ENCODE peak calls at places on chromosomes 16 and 17, in five cellular contexts. J is prostate gland; V is CD4-positive, CD25-positive, alpha-beta regulatory T cell; G is neural progenitor cell; M is lower lobe of right lung. Y is an unnamed sample.

GRCh38 chr17:2898255-2898926 is 102.2 kb downstream of the RAP1GAP2 start:
- DNase-seq in J (no peak), V (no peak), G (no peak), M (no peak), Y (no peak)

GRCh38 chr17:1965556-1966273 is 59.4 kb downstream of the RTN4RL1 start:
- DNase-seq in J (no peak), V (no peak), G (no peak), M (no peak), Y (no peak)

GRCh38 chr16:9965079-9965478 is 217.1 kb downstream of the GRIN2A start:
- DNase-seq in J (no peak), V (no peak), G (no peak), M (no peak), Y (no peak)

GRCh38 chr16:1770328-1771071 is 843 bp downstream of the NME3 start:
- DNase-seq in J (peak; percentile 79), V (peak; percentile 31), G (peak; percentile 55), M (peak; percentile 73), Y (peak; percentile 40)

GRCh38 chr17:29393451-29393850 is 3.3 kb downstream of the TAOK1 start:
- DNase-seq in J (no peak), V (no peak), G (no peak), M (no peak), Y (no peak)

GRCh38 chr16:10172848-10173655 is 9.2 kb downstream of the GRIN2A start:
- DNase-seq in J (no peak), V (no peak), G (no peak), M (no peak), Y (no peak)

GRCh38 chr17:69761767-69762321 is 313.2 kb upstream of the KCNJ16 start:
- DNase-seq in J (no peak), V (no peak), G (no peak), M (no peak), Y (no peak)

GRCh38 chr16:84020353-84020752 is 22.2 kb downstream of the SLC38A8 start:
- DNase-seq in J (no peak), V (no peak), G (no peak), M (no peak), Y (no peak)

GRCh38 chr16:66705790-66706505 is 9.4 kb upstream of the CMTM4 start:
- DNase-seq in J (peak; percentile 57), V (no peak), G (no peak), M (peak; percentile 70), Y (no peak)

GRCh38 chr16:3029499-3030127 is 5.8 kb downstream of the THOC6 start:
- DNase-seq in J (no peak), V (no peak), G (no peak), M (no peak), Y (peak; percentile 43)

GRCh38 chr17:68356520-68356919 is 65.2 kb downstream of the ARSG start:
- DNase-seq in J (no peak), V (peak; percentile 75), G (no peak), M (no peak), Y (peak; percentile 83)

GRCh38 chr17:74288785-74289184 is 14.8 kb downstream of the DNAI2 start:
- DNase-seq in J (no peak), V (no peak), G (no peak), M (no peak), Y (no peak)

GRCh38 chr17:50267074-50267841 is 7.0 kb upstream of the TMEM92 start:
- DNase-seq in J (no peak), V (no peak), G (no peak), M (peak; percentile 36), Y (no peak)

GRCh38 chr16:73047536-73048291 is at the start of gene ZFHX3:
- DNase-seq in J (peak; percentile 78), V (no peak), G (peak; percentile 89), M (peak; percentile 84), Y (no peak)

GRCh38 chr17:83202002-83203000 is 122.9 kb downstream of the METRNL start:
- DNase-seq in J (peak; percentile 3), V (no peak), G (no peak), M (peak; percentile 39), Y (no peak)

GRCh38 chr16:72458035-72458434 is 286.1 kb upstream of the PMFBP1 start:
- DNase-seq in J (peak; percentile 33), V (no peak), G (no peak), M (no peak), Y (no peak)

GRCh38 chr16:79083879-79084278 is 516.7 kb downstream of the MAF start:
- DNase-seq in J (no peak), V (no peak), G (no peak), M (no peak), Y (no peak)

GRCh38 chr17:35713069-35713728 is 18.2 kb upstream of the RASL10B start:
- DNase-seq in J (no peak), V (no peak), G (no peak), M (no peak), Y (no peak)

GRCh38 chr16:89378947-89379771 is 111.2 kb downstream of the ANKRD11 start:
- DNase-seq in J (peak; percentile 49), V (no peak), G (no peak), M (no peak), Y (no peak)

GRCh38 chr17:28528329-28529011 is 22.3 kb downstream of the FOXN1 start:
- DNase-seq in J (no peak), V (no peak), G (peak; percentile 71), M (no peak), Y (no peak)

GRCh38 chr17:82225368-82226029 is 3.3 kb upstream of the SLC16A3 start:
- DNase-seq in J (no peak), V (no peak), G (peak; percentile 40), M (peak; percentile 41), Y (no peak)

GRCh38 chr16:10616744-10617640 is 36.6 kb upstream of the EMP2 start:
- DNase-seq in J (peak; percentile 85), V (no peak), G (peak; percentile 36), M (peak; percentile 83), Y (no peak)

GRCh38 chr16:78413651-78414050 is 314.2 kb downstream of the WWOX start:
- DNase-seq in J (no peak), V (no peak), G (no peak), M (no peak), Y (no peak)

DNA sequence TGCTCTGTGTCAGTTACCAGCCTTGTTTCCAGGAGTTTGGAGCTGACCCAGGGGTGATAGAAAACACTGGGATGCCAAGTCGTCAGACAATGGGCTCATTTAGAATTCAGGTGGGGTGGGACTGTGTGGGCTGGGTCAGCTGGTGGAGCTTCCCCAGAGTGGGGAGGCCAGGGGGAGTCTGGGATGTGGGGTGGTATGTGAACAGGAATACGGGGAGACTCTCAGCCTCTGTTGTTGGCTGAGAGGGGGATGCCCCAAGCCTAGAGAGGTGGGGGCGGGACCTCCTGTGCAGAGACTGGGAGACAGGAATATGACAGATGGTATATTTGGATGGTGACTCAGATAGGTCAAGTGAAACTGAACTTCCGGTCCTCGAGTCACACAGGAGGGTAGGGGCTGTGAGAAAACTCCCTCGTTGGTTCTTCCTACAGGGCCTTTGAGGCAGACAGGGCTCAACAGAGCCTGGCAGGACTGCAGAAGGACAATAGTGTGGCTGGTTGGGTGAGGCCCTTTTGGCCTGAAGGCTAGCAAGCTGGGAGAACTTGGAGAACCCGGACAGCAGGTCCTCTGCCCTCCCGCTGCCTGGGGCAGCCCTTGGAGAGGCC is 23.7 kb downstream of the CDH1 start:
- DNase-seq in J (no peak), V (no peak), G (no peak), M (no peak), Y (no peak)
- H3K4me1 ChIP-seq in J (no peaks in the 10 kb centered on the region), V (peaks cover 43% of the 10 kb centered on the region), G (peaks cover 18% of the 10 kb centered on the region), M (peaks cover 6% of the 10 kb centered on the region), Y (peaks cover 16% of the 10 kb centered on the region)

GRCh38 chr16:15897386-15897785 is 9.0 kb upstream of the CEP20 start:
- DNase-seq in J (no peak), V (no peak), G (no peak), M (no peak), Y (no peak)

GRCh38 chr16:15898654-15899053 is 10.3 kb upstream of the CEP20 start:
- DNase-seq in J (no peak), V (no peak), G (no peak), M (no peak), Y (no peak)

GRCh38 chr16:15899538-15900100 is 11.2 kb upstream of the CEP20 start:
- DNase-seq in J (peak; percentile 64), V (no peak), G (no peak), M (peak; percentile 53), Y (no peak)

GRCh38 chr16:15900357-15900756 is 12.0 kb upstream of the CEP20 start:
- DNase-seq in J (no peak), V (no peak), G (no peak), M (no peak), Y (no peak)

GRCh38 chr16:15897834-15898254 is 9.4 kb upstream of the CEP20 start:
- DNase-seq in J (no peak), V (no peak), G (no peak), M (no peak), Y (no peak)
- H3K4me3 ChIP-seq in J (no peak overlapping the region), V (no peak overlapping the region), G (no peak overlapping the region), M (no peak overlapping the region), Y (no peak overlapping the region)

DNA sequence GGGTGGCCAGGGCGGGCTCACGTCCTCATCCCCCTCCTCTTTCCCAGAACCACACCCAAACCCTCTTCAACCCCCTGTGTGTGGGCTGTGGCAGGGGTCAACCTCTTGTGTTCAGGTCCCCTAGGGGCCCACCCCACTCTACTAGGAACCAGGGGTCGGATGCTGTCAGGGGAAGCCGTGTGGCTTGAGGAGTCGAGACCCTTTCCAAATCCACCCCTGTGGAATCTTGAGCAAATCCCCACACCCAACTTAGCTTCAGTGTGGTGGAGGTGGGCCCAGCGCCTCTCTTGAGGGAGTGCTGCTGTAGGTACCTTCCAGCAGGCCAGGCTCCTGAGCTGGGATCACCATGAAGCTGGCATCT is 121.5 kb downstream of the MRM1 start:
- DNase-seq in J (no peak), V (no peak), G (no peak), M (no peak), Y (no peak)
- H3K4me1 ChIP-seq in J (peaks cover 4% of the 10 kb centered on the region), V (peaks cover 56% of the 10 kb centered on the region), G (peaks cover 37% of the 10 kb centered on the region), M (peaks cover 5% of the 10 kb centered on the region), Y (peaks cover 56% of the 10 kb centered on the region)

GRCh38 chr16:30065112-30065942 is at the start of gene ALDOA:
- DNase-seq in J (peak; percentile 98), V (peak; percentile 94), G (peak; percentile 98), M (peak; percentile 99), Y (peak; percentile 94)

GRCh38 chr16:30063893-30064745 is 1.4 kb upstream of the ALDOA start:
- DNase-seq in J (peak; percentile 78), V (peak; percentile 75), G (peak; percentile 64), M (peak; percentile 86), Y (peak; percentile 65)

GRCh38 chr16:30061195-30061554 is 4.4 kb upstream of the ALDOA start:
- DNase-seq in J (no peak), V (no peak), G (no peak), M (no peak), Y (no peak)

GRCh38 chr16:30064746-30065111 is 831 bp upstream of the ALDOA start:
- DNase-seq in J (no peak), V (no peak), G (no peak), M (no peak), Y (no peak)

DNA sequence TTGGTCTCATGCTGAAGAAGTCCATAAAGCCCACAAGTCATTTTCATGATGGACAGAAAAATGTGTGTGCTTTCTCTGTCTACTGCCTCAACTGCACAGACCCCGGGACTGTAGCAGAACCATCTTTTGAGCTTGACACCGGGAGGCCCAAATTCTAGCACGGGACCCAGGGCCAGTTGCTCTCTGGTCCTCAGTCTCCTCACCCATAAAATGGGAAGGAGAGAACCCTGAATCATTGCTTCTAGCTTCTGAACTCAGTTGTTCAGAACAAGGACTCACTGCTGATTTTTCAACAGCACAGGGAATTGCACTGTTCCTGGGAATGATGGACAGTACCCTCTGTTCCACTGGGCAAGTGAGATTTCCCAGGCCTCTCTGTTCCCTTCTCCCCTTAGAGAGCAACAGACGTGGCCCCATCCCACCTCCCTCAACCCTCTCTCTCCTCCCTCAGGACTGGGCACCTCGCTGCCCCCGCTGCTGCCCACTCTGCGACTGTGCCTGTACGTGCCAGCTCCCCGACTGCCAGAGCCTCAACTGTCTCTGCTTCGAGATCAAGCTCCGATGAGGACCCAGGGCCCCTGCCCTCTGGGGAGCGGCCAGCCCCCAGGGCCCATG is 2.2 kb upstream of the ALDOA start:
- DNase-seq in J (no peak), V (no peak), G (no peak), M (no peak), Y (no peak)
- H3K4me3 ChIP-seq in J (peak overlapping the region; percentile 98), V (no peak overlapping the region), G (peak overlapping the region; percentile 92), M (peak overlapping the region; percentile 95), Y (peak overlapping the region; percentile 77)